ENCODE peak calls at places on chromosomes 3 and 15, in seven cellular contexts. M is hepatocyte; G is A549; Z is CD4-positive, CD25-positive, alpha-beta regulatory T cell; I is keratinocyte; C is heart right ventricle; T is upper lobe of left lung. W is an unnamed sample. For H3K9me3, the result is how much of the 10 kb centered on the place peaks cover.

GRCh38 chr3:111541911-111542483 is at the start of gene CD96:
- DNase-seq in M (no peak), T (no peak), Z (peak), G (no peak), I (no peak), C (no peak), W (no peak)

GRCh38 chr15:57485869-57486268 is 105.8 kb upstream of the MYZAP start:
- DNase-seq in G (peak), M (peak), C (no peak), Z (no peak), I (peak), T (peak), W (peak)

GRCh38 chr3:146256851-146257486 is 6.1 kb upstream of the PLSCR4 start:
- DNase-seq in C (no peak), I (no peak), Z (no peak), G (no peak), M (peak), T (no peak), W (no peak)

GRCh38 chr15:66768984-66769383 is 66.9 kb downstream of the SMAD6 start:
- DNase-seq in M (no peak), C (no peak), G (no peak), I (no peak), Z (no peak), T (no peak), W (peak)

GRCh38 chr3:185878920-185879319 is 54.1 kb upstream of the IGF2BP2 start:
- DNase-seq in T (no peak), M (no peak), Z (no peak), G (no peak), I (no peak), C (no peak), W (no peak)

GRCh38 chr3:139107424-139108252 is 62.9 kb upstream of the PRR23C start:
- DNase-seq in I (no peak), Z (no peak), T (peak), M (no peak), G (no peak), C (no peak), W (no peak)

GRCh38 chr15:48609486-48609885 is 36.0 kb downstream of the FBN1 start:
- DNase-seq in T (no peak), Z (no peak), G (no peak), M (no peak), C (no peak), I (no peak), W (no peak)

GRCh38 chr3:69541059-69541471 is 155.2 kb upstream of the FRMD4B start:
- DNase-seq in T (no peak), I (peak), M (peak), C (no peak), G (no peak), Z (no peak), W (no peak)

GRCh38 chr15:56490461-56490860 is 25.5 kb upstream of the MNS1 start:
- DNase-seq in I (no peak), C (no peak), G (no peak), T (no peak), Z (no peak), M (peak), W (no peak)

GRCh38 chr15:84937144-84937543 is 44.5 kb upstream of the PDE8A start:
- DNase-seq in I (no peak), G (no peak), C (no peak), T (no peak), M (no peak), Z (no peak), W (no peak)

GRCh38 chr3:45524605-45525004 is 69.9 kb upstream of the LIMD1 start:
- DNase-seq in M (no peak), C (no peak), T (no peak), G (no peak), Z (no peak), I (no peak), W (no peak)

GRCh38 chr3:127039719-127040118 is 56.8 kb downstream of the PLXNA1 start:
- DNase-seq in G (no peak), Z (no peak), I (no peak), T (no peak), C (no peak), M (no peak), W (peak)

GRCh38 chr3:64311424-64311920 is 86.2 kb upstream of the PRICKLE2 start:
- DNase-seq in C (no peak), T (no peak), I (no peak), G (no peak), Z (no peak), M (no peak), W (no peak)

GRCh38 chr3:180322829-180323228 is 279.1 kb upstream of the TTC14 start:
- DNase-seq in I (no peak), M (no peak), T (peak), G (no peak), Z (no peak), C (no peak), W (no peak)

GRCh38 chr15:70608156-70608555 is 155.2 kb downstream of the UACA start:
- DNase-seq in T (no peak), I (no peak), M (no peak), Z (no peak), C (no peak), G (no peak), W (no peak)

GRCh38 chr3:52879090-52879489 is 18.3 kb downstream of the STIMATE start:
- DNase-seq in G (peak), M (no peak), T (no peak), Z (no peak), C (no peak), I (no peak), W (no peak)

GRCh38 chr3:52200981-52201679 is 3.2 kb downstream of the ALAS1 start:
- DNase-seq in Z (no peak), T (no peak), I (no peak), G (no peak), C (no peak), M (no peak), W (no peak)

GRCh38 chr3:117856354-117856753 is 1146.8 kb downstream of the TUSC7 start:
- DNase-seq in I (no peak), T (no peak), Z (no peak), C (no peak), G (no peak), M (no peak), W (no peak)

GRCh38 chr15:59543721-59544547 is 67.6 kb upstream of the GCNT3 start:
- DNase-seq in Z (no peak), C (no peak), M (no peak), G (no peak), I (no peak), T (no peak), W (no peak)

GRCh38 chr3:16127257-16127656 is 47.2 kb upstream of the GALNT15 start:
- DNase-seq in G (no peak), M (no peak), I (no peak), Z (no peak), T (no peak), C (no peak), W (no peak)

GRCh38 chr3:171309906-171310359 is 150.3 kb downstream of the TNIK start:
- DNase-seq in G (peak), Z (no peak), C (no peak), M (peak), I (peak), T (no peak), W (no peak)

GRCh38 chr3:181868576-181868975 is 156.9 kb downstream of the SOX2 start:
- DNase-seq in M (no peak), I (no peak), C (no peak), Z (no peak), G (no peak), T (no peak), W (no peak)

GRCh38 chr3:182182531-182182968 is 470.8 kb downstream of the SOX2 start:
- DNase-seq in Z (no peak), T (no peak), I (peak), C (no peak), G (no peak), M (no peak), W (no peak)

GRCh38 chr3:23115171-23115877 is 87.8 kb upstream of the UBE2E2 start:
- DNase-seq in I (no peak), G (no peak), Z (no peak), C (no peak), T (no peak), M (no peak), W (no peak)

GRCh38 chr3:23800731-23801130 is 5.0 kb upstream of the UBE2E1 start:
- DNase-seq in G (peak), M (no peak), C (no peak), T (no peak), Z (no peak), I (no peak), W (no peak)

GRCh38 chr3:47323431-47324277 is 40.9 kb downstream of the KLHL18 start:
- DNase-seq in T (no peak), Z (peak), G (no peak), I (peak), M (peak), C (no peak), W (no peak)

GRCh38 chr15:96337354-96337990 is 7.0 kb downstream of the NR2F2 start:
- DNase-seq in G (no peak), C (no peak), M (no peak), T (no peak), I (no peak), Z (no peak), W (no peak)

GRCh38 chr3:113221703-113222257 is 10.4 kb downstream of the BOC start:
- DNase-seq in M (no peak), G (no peak), I (no peak), Z (no peak), T (no peak), C (no peak), W (no peak)

GRCh38 chr3:147361671-147362420 is 44.5 kb downstream of the ZIC4 start:
- DNase-seq in M (peak), G (peak), I (no peak), Z (no peak), T (no peak), C (peak), W (no peak)

GRCh38 chr3:53161820-53162671 is 1.0 kb downstream of the PRKCD start:
- DNase-seq in M (peak), I (peak), T (peak), C (peak), Z (peak), G (peak), W (no peak)

GRCh38 chr15:74775894-74776293 is 6.0 kb upstream of the CSK start:
- DNase-seq in M (no peak), I (no peak), T (no peak), C (no peak), G (no peak), Z (no peak), W (no peak)

GRCh38 chr3:130950124-130950523 is 56.2 kb downstream of the ATP2C1 start:
- DNase-seq in M (no peak), Z (no peak), G (no peak), T (no peak), C (no peak), I (no peak), W (no peak)

GRCh38 chr3:36399933-36400332 is 19.6 kb downstream of the STAC start:
- DNase-seq in C (no peak), M (no peak), G (no peak), Z (no peak), I (no peak), T (no peak), W (no peak)

GRCh38 chr3:154973851-154974250 is 106.3 kb upstream of the MME start:
- DNase-seq in M (no peak), T (no peak), C (no peak), Z (no peak), I (no peak), G (no peak), W (no peak)

DNA sequence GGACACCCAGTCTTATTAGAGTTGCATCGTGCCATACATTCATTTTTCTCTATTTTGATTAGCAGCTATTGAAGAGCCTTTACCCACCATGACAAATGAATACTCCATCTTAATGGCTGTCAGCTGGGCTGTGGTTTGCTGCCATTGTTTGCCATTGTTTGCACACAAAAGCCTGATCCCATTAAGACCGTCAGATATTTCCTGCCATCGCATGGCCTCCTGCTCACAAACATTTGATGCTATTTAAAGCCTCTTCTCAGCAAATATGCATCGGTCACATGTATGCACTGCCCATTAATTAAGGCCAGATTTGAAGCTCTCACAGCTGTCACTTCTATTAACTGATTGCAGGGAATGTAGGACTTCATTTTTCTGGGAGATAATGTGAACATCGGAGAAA is 175.5 kb upstream of the NR2E3 start:
- DNase-seq in G (no peak), T (no peak), C (no peak), Z (no peak), M (no peak), I (no peak), W (no peak)
- H3K4me3 ChIP-seq in G (no peak), T (no peak), C (no peak), Z (no peak), M (no peak), I (no peak), W (no peak)

DNA sequence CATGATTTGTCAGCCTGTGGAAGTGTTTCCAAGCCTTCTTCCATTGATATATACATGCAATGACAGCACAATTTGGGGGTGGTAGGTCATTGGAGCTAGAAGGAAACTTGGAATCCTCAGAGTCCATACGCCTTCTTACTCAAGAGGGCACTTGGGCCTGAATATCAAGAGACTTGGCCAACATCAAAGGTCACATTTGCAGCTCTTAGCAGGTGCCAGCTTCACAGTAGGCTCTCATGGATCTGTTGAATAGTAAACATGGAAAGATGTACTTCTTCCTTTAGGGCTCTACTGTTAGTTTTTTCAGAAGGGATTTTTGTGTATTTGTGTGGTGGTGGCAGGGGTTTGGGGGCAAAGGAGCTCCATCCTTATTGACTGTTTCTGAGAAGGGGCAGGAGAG is 50.8 kb downstream of the RHCG start:
- DNase-seq in Z (no peak), M (no peak), C (no peak), G (no peak), I (no peak), T (no peak), W (no peak)
- H3K9me3 ChIP-seq in Z (under half), M (under half), C (under half), G (under half), I (under half), T (under half), W (under half)

GRCh38 chr3:54632834-54633233 is 295.0 kb downstream of the LRTM1 start:
- DNase-seq in G (no peak), M (no peak), C (no peak), I (no peak), T (no peak), Z (no peak), W (no peak)
- H3K27ac ChIP-seq in G (no peak), M (no peak), C (no peak), I (no peak), T (no peak), Z (no peak), W (no peak)

DNA sequence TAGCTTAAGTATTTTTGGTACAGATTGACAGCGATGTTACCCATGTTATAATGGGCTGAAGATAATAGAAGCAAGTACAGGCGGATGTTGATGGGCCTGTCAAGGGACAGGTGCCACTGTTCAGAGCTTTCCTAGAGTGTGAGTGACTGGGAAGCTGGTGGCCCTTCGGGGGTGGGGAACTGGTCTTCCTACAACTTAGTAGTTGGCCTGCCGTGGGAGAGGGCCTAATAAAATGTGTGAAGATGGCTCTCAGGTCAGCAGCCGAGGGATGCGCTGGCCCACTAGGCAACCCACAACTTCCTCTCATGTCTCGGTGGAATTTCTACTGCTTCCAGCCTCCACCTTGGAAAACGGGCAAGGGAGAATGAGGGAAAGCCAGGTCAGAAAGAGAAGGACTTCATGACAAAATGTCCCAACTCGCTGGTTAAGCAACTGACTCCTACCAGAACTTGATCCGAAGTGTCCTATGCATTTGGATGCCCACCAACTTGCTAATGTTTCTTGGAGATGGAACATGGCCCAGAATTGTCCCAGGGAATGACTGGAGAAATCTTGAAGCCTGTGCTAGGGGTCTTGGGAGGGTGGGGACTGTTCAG is 1.4 kb downstream of the GYG1 start:
- DNase-seq in T (no peak), I (no peak), C (no peak), G (no peak), M (peak), Z (no peak), W (no peak)
- H3K4me3 ChIP-seq in T (no peak), I (peak), C (peak), G (peak), M (peak), Z (peak), W (peak)

GRCh38 chr15:23503546-23503945 is 56.5 kb upstream of the GOLGA6L2 start:
- DNase-seq in G (no peak), T (no peak), C (no peak), Z (no peak), M (no peak), I (no peak), W (no peak)
- H3K9me3 ChIP-seq in G (under half), T (under half), C (under half), Z (under half), M (under half), I (under half), W (under half)

GRCh38 chr3:144415492-144415891 is 443.9 kb downstream of the DIPK2A start:
- DNase-seq in Z (no peak), T (no peak), I (no peak), C (no peak), M (no peak), G (no peak), W (no peak)
- H3K27ac ChIP-seq in Z (no peak), T (no peak), I (no peak), C (no peak), M (no peak), G (no peak), W (no peak)

W was measured in aorta.